ENCODE peak calls at places on chromosomes 6 and 20, in six cellular contexts. H, V, L, E, C and W are unnamed samples.

GRCh38 chr6:89200706-89201215 is 16.4 kb downstream of the GABRR1 start:
- DNase-seq in H (no peak), V (no peak), L (no peak), E (no peak), C (no peak), W (no peak)

GRCh38 chr20:50632236-50632635 is 59.1 kb downstream of the RIPOR3 start:
- DNase-seq in H (no peak), V (no peak), L (no peak), E (no peak), C (no peak), W (no peak)

GRCh38 chr6:67664942-67665341 is 970.1 kb upstream of the ADGRB3 start:
- DNase-seq in H (no peak), V (no peak), L (no peak), E (no peak), C (no peak), W (no peak)

GRCh38 chr20:58723628-58723984 is 31.0 kb downstream of the NPEPL1 start:
- DNase-seq in H (no peak), V (no peak), L (no peak), E (no peak), C (no peak), W (no peak)

GRCh38 chr6:142867988-142868818 is 76.8 kb downstream of the HIVEP2 start:
- DNase-seq in H (peak), V (no peak), L (no peak), E (no peak), C (no peak), W (no peak)

GRCh38 chr6:125415921-125416320 is 114.2 kb upstream of the HDDC2 start:
- DNase-seq in H (no peak), V (no peak), L (no peak), E (no peak), C (no peak), W (no peak)

GRCh38 chr6:33312361-33313104 is 1.3 kb downstream of the TAPBP start:
- DNase-seq in H (peak), V (peak), L (peak), E (peak), C (no peak), W (peak)

GRCh38 chr20:61628901-61629300 is 376.8 kb downstream of the CDH4 start:
- DNase-seq in H (no peak), V (no peak), L (peak), E (no peak), C (no peak), W (no peak)

GRCh38 chr6:42165016-42165415 is 8.1 kb upstream of the GUCA1A start:
- DNase-seq in H (peak), V (peak), L (no peak), E (no peak), C (peak), W (no peak)

GRCh38 chr6:41538556-41539182 is 7.5 kb upstream of the FOXP4 start:
- DNase-seq in H (peak), V (no peak), L (no peak), E (no peak), C (no peak), W (peak)

GRCh38 chr20:19026901-19027644 is 185.4 kb upstream of the SLC24A3 start:
- DNase-seq in H (no peak), V (no peak), L (no peak), E (no peak), C (no peak), W (no peak)